ENCODE peak calls at places on chromosomes 11 and 22, in four cellular contexts. K, X, C and Z are unnamed samples.

GRCh38 chr22:32336185-32336603 is 21.5 kb upstream of the RFPL3 start:
- DNase-seq in K (no peak), X (no peak), C (no peak), Z (no peak)

GRCh38 chr11:373716-374551 is 4.6 kb downstream of the B4GALNT4 start:
- DNase-seq in K (no peak), X (no peak), C (no peak), Z (peak; percentile 82)

GRCh38 chr11:13448876-13449275 is 14.1 kb downstream of the BTBD10 start:
- DNase-seq in K (no peak), X (no peak), C (no peak), Z (no peak)

GRCh38 chr11:46345881-46346484 is 1.3 kb upstream of the DGKZ start:
- DNase-seq in K (no peak), X (no peak), C (no peak), Z (peak; percentile 81)

GRCh38 chr11:61697093-61697492 is 16.9 kb downstream of the DAGLA start:
- DNase-seq in K (no peak), X (no peak), C (no peak), Z (peak; percentile 9)

GRCh38 chr11:37511425-37511933 is 913.4 kb upstream of the RAG2 start:
- DNase-seq in K (no peak), X (no peak), C (no peak), Z (no peak)

GRCh38 chr11:114075891-114076441 is 16.5 kb downstream of the ZBTB16 start:
- DNase-seq in K (no peak), X (no peak), C (peak; percentile 31), Z (peak; percentile 92)

GRCh38 chr11:19790831-19791552 is 78.4 kb downstream of the NAV2 start:
- DNase-seq in K (peak; percentile 95), X (no peak), C (peak; percentile 9), Z (no peak)

GRCh38 chr22:38924197-38924952 is 33.0 kb upstream of the APOBEC3A start:
- DNase-seq in K (peak; percentile 86), X (peak; percentile 90), C (no peak), Z (peak; percentile 94)